ENCODE peak calls at places on chromosome 2, in seven cellular contexts. One of them, this sample, is unnamed.

GRCh38 chr2:17363846-17364245 is 154.4 kb downstream of the RAD51AP2 start:
- DNase-seq in mesenchymal stem cell: no peak
- DNase-seq in trophoblast cell: no peak
- DNase-seq in mesendoderm: no peak
- DNase-seq in IMR-90: no peak
- DNase-seq in H1: no peak
- DNase-seq in neuronal stem cell: no peak
- DNase-seq in this sample: no peak

GRCh38 chr2:195051401-195051800 is 605.6 kb upstream of the SLC39A10 start:
- DNase-seq in neuronal stem cell: no peak
- DNase-seq in H1: no peak
- DNase-seq in mesenchymal stem cell: no peak
- DNase-seq in trophoblast cell: no peak
- DNase-seq in mesendoderm: no peak
- DNase-seq in IMR-90: no peak
- DNase-seq in this sample: no peak

GRCh38 chr2:160445673-160446072 is 47.9 kb downstream of the RBMS1 start:
- DNase-seq in mesenchymal stem cell: no peak
- DNase-seq in mesendoderm: no peak
- DNase-seq in neuronal stem cell: no peak
- DNase-seq in IMR-90: no peak
- DNase-seq in H1: no peak
- DNase-seq in trophoblast cell: no peak
- DNase-seq in this sample: no peak

GRCh38 chr2:207165121-207166038 is at the start of gene KLF7:
- DNase-seq in neuronal stem cell: no peak
- DNase-seq in IMR-90: peak
- DNase-seq in H1: no peak
- DNase-seq in trophoblast cell: peak
- DNase-seq in mesendoderm: peak
- DNase-seq in mesenchymal stem cell: no peak
- DNase-seq in this sample: peak

GRCh38 chr2:8607591-8607990 is 74.3 kb upstream of the ID2 start:
- DNase-seq in mesendoderm: no peak
- DNase-seq in mesenchymal stem cell: peak
- DNase-seq in H1: no peak
- DNase-seq in IMR-90: peak
- DNase-seq in neuronal stem cell: no peak
- DNase-seq in trophoblast cell: no peak
- DNase-seq in this sample: no peak

GRCh38 chr2:28358668-28359201 is 33.9 kb upstream of the FOSL2 start:
- DNase-seq in mesenchymal stem cell: no peak
- DNase-seq in neuronal stem cell: no peak
- DNase-seq in mesendoderm: no peak
- DNase-seq in H1: no peak
- DNase-seq in trophoblast cell: no peak
- DNase-seq in IMR-90: no peak
- DNase-seq in this sample: no peak

GRCh38 chr2:54212456-54212855 is 43.6 kb downstream of the TSPYL6 start:
- DNase-seq in H1: no peak
- DNase-seq in neuronal stem cell: no peak
- DNase-seq in IMR-90: peak
- DNase-seq in trophoblast cell: peak
- DNase-seq in mesenchymal stem cell: peak
- DNase-seq in mesendoderm: peak
- DNase-seq in this sample: no peak

GRCh38 chr2:104872866-104873688 is 19.2 kb downstream of the POU3F3 start:
- DNase-seq in mesenchymal stem cell: peak
- DNase-seq in neuronal stem cell: peak
- DNase-seq in IMR-90: peak
- DNase-seq in mesendoderm: peak
- DNase-seq in trophoblast cell: peak
- DNase-seq in H1: peak
- DNase-seq in this sample: peak

GRCh38 chr2:57876313-57876712 is 170.3 kb upstream of the VRK2 start:
- DNase-seq in H1: no peak
- DNase-seq in IMR-90: no peak
- DNase-seq in trophoblast cell: no peak
- DNase-seq in mesenchymal stem cell: no peak
- DNase-seq in mesendoderm: no peak
- DNase-seq in neuronal stem cell: no peak
- DNase-seq in this sample: no peak

GRCh38 chr2:27265536-27265870 is 2.7 kb upstream of the SLC30A3 start:
- DNase-seq in neuronal stem cell: no peak
- DNase-seq in mesenchymal stem cell: no peak
- DNase-seq in IMR-90: no peak
- DNase-seq in H1: no peak
- DNase-seq in mesendoderm: no peak
- DNase-seq in trophoblast cell: no peak
- DNase-seq in this sample: no peak

GRCh38 chr2:27264753-27265535 is 2.1 kb upstream of the SLC30A3 start:
- DNase-seq in H1: peak
- DNase-seq in IMR-90: peak
- DNase-seq in mesendoderm: peak
- DNase-seq in mesenchymal stem cell: peak
- DNase-seq in trophoblast cell: peak
- DNase-seq in neuronal stem cell: peak
- DNase-seq in this sample: peak

GRCh38 chr2:27263287-27264252 is 723 bp upstream of the SLC30A3 start:
- DNase-seq in trophoblast cell: no peak
- DNase-seq in mesendoderm: peak
- DNase-seq in IMR-90: no peak
- DNase-seq in mesenchymal stem cell: no peak
- DNase-seq in neuronal stem cell: no peak
- DNase-seq in H1: peak
- DNase-seq in this sample: no peak

GRCh38 chr2:27262379-27263286 is at the start of gene SLC30A3:
- DNase-seq in IMR-90: no peak
- DNase-seq in H1: peak
- DNase-seq in neuronal stem cell: peak
- DNase-seq in mesendoderm: no peak
- DNase-seq in trophoblast cell: no peak
- DNase-seq in mesenchymal stem cell: peak
- DNase-seq in this sample: peak

DNA sequence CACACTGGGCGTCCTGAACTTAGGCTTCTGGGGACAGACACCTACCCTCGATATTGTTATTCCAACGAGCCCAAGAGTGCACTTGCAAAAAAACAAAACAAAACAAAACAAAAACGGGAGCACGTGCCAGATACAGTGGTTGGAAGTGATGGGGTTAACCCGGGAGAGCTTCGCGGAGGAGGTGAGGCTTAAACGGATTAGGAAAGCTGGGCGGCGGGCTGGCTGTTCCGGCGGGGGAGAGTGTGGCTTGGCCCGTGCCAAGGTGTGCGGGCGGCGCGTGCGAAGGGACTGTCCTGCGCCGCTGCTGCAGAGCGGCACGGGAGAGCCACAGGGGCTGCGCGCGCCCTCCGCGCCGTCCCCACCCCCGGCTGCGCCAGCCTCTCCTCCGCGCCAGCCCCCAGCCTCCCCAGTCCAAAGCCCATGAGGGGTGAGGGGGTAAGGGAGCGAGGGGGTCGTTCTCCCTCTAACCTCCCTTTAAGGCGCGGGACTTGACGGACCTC is 1.5 kb upstream of the SLC30A3 start:
- DNase-seq in mesenchymal stem cell: no peak
- DNase-seq in trophoblast cell: peak
- DNase-seq in mesendoderm: peak
- DNase-seq in H1: peak
- DNase-seq in IMR-90: no peak
- DNase-seq in neuronal stem cell: no peak
- DNase-seq in this sample: peak
- H3K4ac ChIP-seq in mesenchymal stem cell: no peak
- H3K4ac ChIP-seq in trophoblast cell: no peak
- H3K4ac ChIP-seq in mesendoderm: no peak
- H3K4ac ChIP-seq in H1: no peak
- H3K4ac ChIP-seq in IMR-90: no peak
- H3K4ac ChIP-seq in neuronal stem cell: no peak
- H3K4ac ChIP-seq in this sample: no peak

DNA sequence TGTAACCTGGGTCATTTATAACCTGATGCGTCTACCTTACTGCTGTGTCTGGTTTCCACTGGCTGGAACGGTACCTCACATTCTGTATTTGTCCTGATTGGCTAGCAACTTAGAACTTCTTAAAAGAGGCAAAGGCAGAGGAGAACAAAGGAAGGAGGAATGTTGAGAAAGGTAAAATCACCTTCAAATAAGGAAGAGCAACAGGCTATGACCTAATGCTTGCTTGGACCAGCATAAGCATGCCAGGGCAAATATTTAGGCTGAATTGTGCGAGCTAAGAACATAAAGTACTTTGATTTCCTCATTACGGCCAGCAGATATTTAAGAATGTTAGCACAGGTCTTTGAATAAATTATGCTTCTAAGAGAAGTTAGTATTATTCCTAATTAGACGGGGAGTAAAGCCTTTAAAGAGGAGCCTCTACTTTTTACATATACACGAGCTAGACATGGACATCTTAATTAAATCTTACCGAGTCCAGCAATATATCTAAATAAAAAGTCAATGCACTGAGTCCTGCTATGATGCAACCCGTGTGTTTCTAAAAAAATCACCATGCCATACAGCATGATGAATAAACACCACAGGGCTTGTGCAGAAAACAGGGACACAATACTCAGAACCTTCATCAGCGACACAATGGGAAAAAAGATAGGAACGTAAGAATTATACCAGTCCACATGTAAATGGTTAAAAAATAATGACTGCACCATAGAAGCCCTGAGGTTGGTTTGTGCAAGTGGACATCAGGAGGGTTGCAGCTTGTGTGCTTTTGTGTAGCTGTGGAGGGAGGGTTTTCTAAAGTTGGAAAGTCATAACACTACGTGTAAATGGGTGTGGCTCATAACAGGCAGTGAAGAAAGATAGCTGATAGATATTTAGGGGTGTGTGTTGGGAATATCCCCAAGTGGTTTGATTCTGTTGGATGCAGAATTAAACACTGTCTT is 14.2 kb downstream of the SEPTIN2 start:
- DNase-seq in neuronal stem cell: no peak
- DNase-seq in mesenchymal stem cell: no peak
- DNase-seq in mesendoderm: no peak
- DNase-seq in IMR-90: no peak
- DNase-seq in H1: no peak
- DNase-seq in trophoblast cell: no peak
- DNase-seq in this sample: no peak
- H3K4ac ChIP-seq in neuronal stem cell: no peak
- H3K4ac ChIP-seq in mesenchymal stem cell: no peak
- H3K4ac ChIP-seq in mesendoderm: peak
- H3K4ac ChIP-seq in IMR-90: no peak
- H3K4ac ChIP-seq in H1: no peak
- H3K4ac ChIP-seq in trophoblast cell: peak
- H3K4ac ChIP-seq in this sample: no peak

DNA sequence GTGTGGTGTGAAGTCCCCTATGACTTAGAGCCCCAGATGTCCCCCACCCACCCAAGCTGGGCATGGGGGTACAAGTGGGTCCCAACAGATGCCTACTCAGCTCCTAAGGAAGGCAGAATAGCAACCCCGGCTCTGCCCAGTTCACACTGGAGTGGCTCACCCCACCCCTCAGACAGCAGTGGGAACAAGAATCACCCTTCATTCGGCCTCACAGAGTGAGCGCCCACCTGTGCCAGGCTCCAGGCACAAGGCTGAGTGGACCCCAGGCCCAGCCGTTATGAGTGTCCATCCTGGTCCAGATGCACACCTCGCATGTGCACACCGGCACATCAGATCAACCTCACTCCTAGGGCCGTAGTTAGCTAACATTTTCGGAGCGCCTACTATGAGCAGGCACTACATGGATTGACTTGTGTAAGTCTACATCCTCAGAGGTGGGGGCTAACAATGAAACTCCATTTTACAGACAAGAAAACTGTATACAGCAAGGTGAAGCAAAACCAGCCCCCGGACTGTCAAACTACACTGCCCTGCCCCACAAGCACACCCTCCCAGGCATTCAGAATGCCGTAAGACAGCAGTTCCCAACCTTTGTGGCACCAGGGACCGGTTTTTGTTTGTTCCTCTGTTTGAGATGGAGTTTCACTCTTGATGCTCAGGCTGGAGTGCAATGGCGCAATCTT is 2.8 kb upstream of the ASTL start:
- DNase-seq in neuronal stem cell: no peak
- DNase-seq in H1: no peak
- DNase-seq in mesendoderm: no peak
- DNase-seq in mesenchymal stem cell: no peak
- DNase-seq in IMR-90: no peak
- DNase-seq in trophoblast cell: no peak
- DNase-seq in this sample: no peak
- H3K4ac ChIP-seq in neuronal stem cell: no peak
- H3K4ac ChIP-seq in H1: no peak
- H3K4ac ChIP-seq in mesendoderm: no peak
- H3K4ac ChIP-seq in mesenchymal stem cell: no peak
- H3K4ac ChIP-seq in IMR-90: no peak
- H3K4ac ChIP-seq in trophoblast cell: no peak
- H3K4ac ChIP-seq in this sample: no peak

GRCh38 chr2:188609321-188610049 is 317.8 kb downstream of the GULP1 start:
- DNase-seq in mesendoderm: no peak
- DNase-seq in IMR-90: peak
- DNase-seq in H1: no peak
- DNase-seq in trophoblast cell: no peak
- DNase-seq in neuronal stem cell: no peak
- DNase-seq in mesenchymal stem cell: no peak
- DNase-seq in this sample: no peak

GRCh38 chr2:188604579-188604978 is 312.9 kb downstream of the GULP1 start:
- DNase-seq in H1: no peak
- DNase-seq in mesenchymal stem cell: no peak
- DNase-seq in neuronal stem cell: no peak
- DNase-seq in mesendoderm: no peak
- DNase-seq in IMR-90: peak
- DNase-seq in trophoblast cell: no peak
- DNase-seq in this sample: no peak

GRCh38 chr2:188607501-188607900 is 315.8 kb downstream of the GULP1 start:
- DNase-seq in IMR-90: no peak
- DNase-seq in mesenchymal stem cell: no peak
- DNase-seq in mesendoderm: no peak
- DNase-seq in neuronal stem cell: no peak
- DNase-seq in H1: no peak
- DNase-seq in trophoblast cell: peak
- DNase-seq in this sample: no peak

GRCh38 chr2:188610827-188611226 is 319.2 kb downstream of the GULP1 start:
- DNase-seq in H1: no peak
- DNase-seq in neuronal stem cell: no peak
- DNase-seq in mesenchymal stem cell: peak
- DNase-seq in trophoblast cell: peak
- DNase-seq in mesendoderm: peak
- DNase-seq in IMR-90: peak
- DNase-seq in this sample: no peak

DNA sequence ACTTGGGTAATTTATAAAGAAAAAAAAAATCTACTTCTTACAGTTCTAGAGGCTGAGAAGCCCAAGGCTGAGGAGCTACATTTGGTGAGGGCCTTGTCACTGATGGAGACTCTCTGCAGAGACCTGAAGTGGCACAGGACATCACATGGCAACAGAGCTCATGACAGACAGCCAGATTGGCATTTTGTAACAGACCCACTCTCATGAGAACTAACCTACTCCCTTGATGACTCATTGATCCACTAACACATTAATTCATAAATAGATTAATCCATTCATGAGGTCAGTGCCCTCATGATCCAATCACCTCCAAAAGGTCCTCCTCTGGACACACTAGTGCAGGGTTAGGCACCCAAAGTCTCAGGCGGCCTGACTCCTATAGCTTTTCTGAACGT is 318.4 kb downstream of the GULP1 start:
- DNase-seq in IMR-90: no peak
- DNase-seq in mesendoderm: no peak
- DNase-seq in neuronal stem cell: no peak
- DNase-seq in trophoblast cell: no peak
- DNase-seq in H1: no peak
- DNase-seq in mesenchymal stem cell: peak
- DNase-seq in this sample: no peak
- H3K4ac ChIP-seq in IMR-90: peak
- H3K4ac ChIP-seq in mesendoderm: no peak
- H3K4ac ChIP-seq in neuronal stem cell: no peak
- H3K4ac ChIP-seq in trophoblast cell: no peak
- H3K4ac ChIP-seq in H1: no peak
- H3K4ac ChIP-seq in mesenchymal stem cell: peak
- H3K4ac ChIP-seq in this sample: no peak

GRCh38 chr2:171176516-171176915 is 15.8 kb upstream of the TLK1 start:
- DNase-seq in H1: no peak
- DNase-seq in mesendoderm: no peak
- DNase-seq in mesenchymal stem cell: no peak
- DNase-seq in neuronal stem cell: no peak
- DNase-seq in trophoblast cell: peak
- DNase-seq in IMR-90: no peak
- DNase-seq in this sample: no peak
- H3K4ac ChIP-seq in H1: no peak
- H3K4ac ChIP-seq in mesendoderm: no peak
- H3K4ac ChIP-seq in mesenchymal stem cell: no peak
- H3K4ac ChIP-seq in neuronal stem cell: no peak
- H3K4ac ChIP-seq in trophoblast cell: no peak
- H3K4ac ChIP-seq in IMR-90: no peak
- H3K4ac ChIP-seq in this sample: no peak

This sample was measured in H9.